ENCODE peak calls at places on chromosome 15, in six cellular contexts. One of them, this sample, is unnamed.

GRCh38 chr15:98720577-98720976 is 72.2 kb downstream of the IGF1R start:
- DNase-seq in GM06990: no peak
- DNase-seq in upper lobe of right lung: no peak
- DNase-seq in DND-41: no peak
- DNase-seq in AG09319: no peak
- DNase-seq in MCF 10A: no peak
- DNase-seq in this sample: no peak

GRCh38 chr15:65339926-65340325 is 35.4 kb downstream of the RNU5B-1 start:
- DNase-seq in upper lobe of right lung: no peak
- DNase-seq in AG09319: no peak
- DNase-seq in GM06990: no peak
- DNase-seq in DND-41: no peak
- DNase-seq in MCF 10A: no peak
- DNase-seq in this sample: no peak

GRCh38 chr15:28051920-28052633 is 47.0 kb downstream of the OCA2 start:
- DNase-seq in AG09319: no peak
- DNase-seq in GM06990: no peak
- DNase-seq in DND-41: no peak
- DNase-seq in upper lobe of right lung: no peak
- DNase-seq in MCF 10A: no peak
- DNase-seq in this sample: no peak

GRCh38 chr15:90706394-90707327 is 10.5 kb upstream of the BLM start:
- DNase-seq in upper lobe of right lung: no peak
- DNase-seq in AG09319: no peak
- DNase-seq in MCF 10A: peak; percentile 30
- DNase-seq in GM06990: no peak
- DNase-seq in DND-41: no peak
- DNase-seq in this sample: no peak

GRCh38 chr15:62165793-62166380 is 802 bp upstream of the C2CD4B start:
- DNase-seq in DND-41: no peak
- DNase-seq in GM06990: no peak
- DNase-seq in AG09319: no peak
- DNase-seq in MCF 10A: no peak
- DNase-seq in upper lobe of right lung: no peak
- DNase-seq in this sample: no peak

GRCh38 chr15:68565701-68566100 is 13.1 kb upstream of the CORO2B start:
- DNase-seq in GM06990: no peak
- DNase-seq in upper lobe of right lung: peak; percentile 26
- DNase-seq in DND-41: no peak
- DNase-seq in MCF 10A: no peak
- DNase-seq in AG09319: no peak
- DNase-seq in this sample: no peak

GRCh38 chr15:44265757-44266156 is 22.8 kb upstream of the GOLM2 start:
- DNase-seq in upper lobe of right lung: no peak
- DNase-seq in MCF 10A: peak; percentile 23
- DNase-seq in GM06990: no peak
- DNase-seq in AG09319: no peak
- DNase-seq in DND-41: no peak
- DNase-seq in this sample: no peak

GRCh38 chr15:31275331-31276262 is 51.0 kb upstream of the KLF13 start:
- DNase-seq in DND-41: no peak
- DNase-seq in AG09319: no peak
- DNase-seq in MCF 10A: no peak
- DNase-seq in upper lobe of right lung: no peak
- DNase-seq in GM06990: no peak
- DNase-seq in this sample: no peak

GRCh38 chr15:100663550-100664335 is 61.4 kb downstream of the ASB7 start:
- DNase-seq in upper lobe of right lung: no peak
- DNase-seq in DND-41: no peak
- DNase-seq in MCF 10A: no peak
- DNase-seq in AG09319: no peak
- DNase-seq in GM06990: no peak
- DNase-seq in this sample: no peak

GRCh38 chr15:50452927-50453326 is 28.7 kb downstream of the USP8 start:
- DNase-seq in upper lobe of right lung: no peak
- DNase-seq in AG09319: peak; percentile 35
- DNase-seq in MCF 10A: peak; percentile 0
- DNase-seq in DND-41: no peak
- DNase-seq in GM06990: no peak
- DNase-seq in this sample: no peak

GRCh38 chr15:57973534-57973933 is 92.0 kb downstream of the ALDH1A2 start:
- DNase-seq in upper lobe of right lung: no peak
- DNase-seq in MCF 10A: no peak
- DNase-seq in GM06990: no peak
- DNase-seq in AG09319: no peak
- DNase-seq in DND-41: no peak
- DNase-seq in this sample: no peak

GRCh38 chr15:57972801-57973311 is 92.7 kb downstream of the ALDH1A2 start:
- DNase-seq in GM06990: no peak
- DNase-seq in DND-41: no peak
- DNase-seq in MCF 10A: no peak
- DNase-seq in AG09319: no peak
- DNase-seq in upper lobe of right lung: no peak
- DNase-seq in this sample: no peak

DNA sequence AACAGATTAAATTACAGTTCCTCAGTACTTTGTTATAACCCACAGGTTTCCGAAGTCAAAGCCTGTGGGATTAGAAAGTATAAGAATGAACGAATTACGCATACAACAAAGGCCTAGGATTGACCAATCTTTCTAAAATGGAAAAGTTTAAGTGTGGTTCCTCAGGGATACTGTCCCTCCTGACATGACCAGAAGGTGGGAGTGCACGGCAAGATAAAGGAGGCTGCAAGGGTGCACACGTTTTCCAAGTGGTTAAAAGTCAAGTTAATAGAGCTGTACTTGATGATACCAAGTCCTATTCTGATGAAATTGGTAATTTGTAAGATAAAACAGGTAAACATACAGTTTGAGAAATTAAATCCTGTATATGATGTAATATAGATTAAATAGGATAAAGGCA is 96.2 kb downstream of the ALDH1A2 start:
- DNase-seq in upper lobe of right lung: no peak
- DNase-seq in DND-41: no peak
- DNase-seq in MCF 10A: peak; percentile 49
- DNase-seq in GM06990: no peak
- DNase-seq in AG09319: no peak
- DNase-seq in this sample: no peak
- TF ChIP-seq CTCF in upper lobe of right lung: no peak
- TF ChIP-seq CTCF in DND-41: no peak
- TF ChIP-seq CTCF in MCF 10A: peak; percentile 19
- TF ChIP-seq CTCF in GM06990: peak; percentile 14
- TF ChIP-seq CTCF in AG09319: peak; percentile 5
- TF ChIP-seq CTCF in this sample: no peak

GRCh38 chr15:74621936-74622335 is 6.3 kb downstream of the CLK3 start:
- DNase-seq in DND-41: no peak
- DNase-seq in AG09319: no peak
- DNase-seq in GM06990: no peak
- DNase-seq in upper lobe of right lung: peak; percentile 61
- DNase-seq in MCF 10A: no peak
- DNase-seq in this sample: no peak

GRCh38 chr15:74621546-74621920 is 5.9 kb downstream of the CLK3 start:
- DNase-seq in MCF 10A: no peak
- DNase-seq in GM06990: no peak
- DNase-seq in upper lobe of right lung: peak; percentile 53
- DNase-seq in DND-41: no peak
- DNase-seq in AG09319: no peak
- DNase-seq in this sample: no peak

GRCh38 chr15:74619916-74620635 is 4.4 kb downstream of the CLK3 start:
- DNase-seq in GM06990: no peak
- DNase-seq in MCF 10A: no peak
- DNase-seq in DND-41: no peak
- DNase-seq in upper lobe of right lung: no peak
- DNase-seq in AG09319: no peak
- DNase-seq in this sample: no peak

GRCh38 chr15:74622758-74623157 is 7.1 kb downstream of the CLK3 start:
- DNase-seq in MCF 10A: no peak
- DNase-seq in upper lobe of right lung: no peak
- DNase-seq in DND-41: no peak
- DNase-seq in GM06990: no peak
- DNase-seq in AG09319: no peak
- DNase-seq in this sample: no peak

GRCh38 chr15:74620636-74621545 is 5.3 kb downstream of the CLK3 start:
- DNase-seq in AG09319: no peak
- DNase-seq in MCF 10A: peak; percentile 88
- DNase-seq in DND-41: peak; percentile 74
- DNase-seq in upper lobe of right lung: peak; percentile 76
- DNase-seq in GM06990: peak; percentile 49
- DNase-seq in this sample: peak; percentile 81
- TF ChIP-seq CTCF in AG09319: peak; percentile 95
- TF ChIP-seq CTCF in MCF 10A: peak; percentile 97
- TF ChIP-seq CTCF in DND-41: peak; percentile 87
- TF ChIP-seq CTCF in upper lobe of right lung: peak; percentile 71
- TF ChIP-seq CTCF in GM06990: peak; percentile 100
- TF ChIP-seq CTCF in this sample: peak; percentile 98

DNA sequence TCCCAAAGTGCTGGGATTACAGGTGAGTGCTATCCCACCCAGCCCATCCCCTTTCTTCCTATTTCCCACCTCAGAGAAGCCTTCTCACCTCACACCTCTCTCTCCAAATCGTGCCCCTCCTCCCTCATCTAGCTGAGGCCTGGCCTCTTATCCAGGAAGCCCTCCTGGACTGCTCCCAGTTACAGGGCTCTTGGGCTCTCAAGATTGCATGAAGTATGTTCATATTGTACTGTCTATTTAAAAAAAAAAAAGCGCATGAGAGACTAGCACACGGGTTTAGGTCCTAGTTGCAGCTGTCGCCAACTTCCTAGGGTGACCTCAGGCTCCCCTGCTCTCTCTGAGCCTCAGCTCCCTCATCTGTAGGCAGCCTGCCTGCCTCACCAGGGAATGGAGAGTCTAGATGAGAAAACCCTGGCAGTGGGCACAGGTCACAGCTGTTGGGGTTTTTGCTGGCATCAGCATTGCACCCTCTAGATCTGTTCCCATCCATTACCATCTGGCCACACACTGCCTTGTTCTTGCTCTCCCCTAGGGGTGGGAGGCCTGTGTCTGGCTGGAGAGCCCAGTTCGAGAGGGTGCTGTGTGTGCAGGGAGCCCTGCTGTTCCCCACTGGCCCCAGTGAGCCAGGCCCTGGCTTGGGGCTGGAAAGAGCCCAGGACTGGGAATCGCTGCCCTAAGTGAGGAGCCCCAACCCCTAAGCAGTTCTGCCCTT is 24.2 kb upstream of the C15orf39 start:
- DNase-seq in GM06990: no peak
- DNase-seq in MCF 10A: no peak
- DNase-seq in upper lobe of right lung: no peak
- DNase-seq in AG09319: no peak
- DNase-seq in DND-41: no peak
- DNase-seq in this sample: no peak
- TF ChIP-seq CTCF in GM06990: no peak
- TF ChIP-seq CTCF in MCF 10A: no peak
- TF ChIP-seq CTCF in upper lobe of right lung: no peak
- TF ChIP-seq CTCF in AG09319: no peak
- TF ChIP-seq CTCF in DND-41: no peak
- TF ChIP-seq CTCF in this sample: no peak

GRCh38 chr15:37682304-37682703 is 252.1 kb upstream of the TMCO5A start:
- DNase-seq in AG09319: no peak
- DNase-seq in upper lobe of right lung: no peak
- DNase-seq in GM06990: no peak
- DNase-seq in DND-41: no peak
- DNase-seq in MCF 10A: peak; percentile 36
- DNase-seq in this sample: no peak
- TF ChIP-seq CTCF in AG09319: peak; percentile 8
- TF ChIP-seq CTCF in upper lobe of right lung: no peak
- TF ChIP-seq CTCF in GM06990: no peak
- TF ChIP-seq CTCF in DND-41: peak; percentile 6
- TF ChIP-seq CTCF in MCF 10A: no peak
- TF ChIP-seq CTCF in this sample: no peak

DNA sequence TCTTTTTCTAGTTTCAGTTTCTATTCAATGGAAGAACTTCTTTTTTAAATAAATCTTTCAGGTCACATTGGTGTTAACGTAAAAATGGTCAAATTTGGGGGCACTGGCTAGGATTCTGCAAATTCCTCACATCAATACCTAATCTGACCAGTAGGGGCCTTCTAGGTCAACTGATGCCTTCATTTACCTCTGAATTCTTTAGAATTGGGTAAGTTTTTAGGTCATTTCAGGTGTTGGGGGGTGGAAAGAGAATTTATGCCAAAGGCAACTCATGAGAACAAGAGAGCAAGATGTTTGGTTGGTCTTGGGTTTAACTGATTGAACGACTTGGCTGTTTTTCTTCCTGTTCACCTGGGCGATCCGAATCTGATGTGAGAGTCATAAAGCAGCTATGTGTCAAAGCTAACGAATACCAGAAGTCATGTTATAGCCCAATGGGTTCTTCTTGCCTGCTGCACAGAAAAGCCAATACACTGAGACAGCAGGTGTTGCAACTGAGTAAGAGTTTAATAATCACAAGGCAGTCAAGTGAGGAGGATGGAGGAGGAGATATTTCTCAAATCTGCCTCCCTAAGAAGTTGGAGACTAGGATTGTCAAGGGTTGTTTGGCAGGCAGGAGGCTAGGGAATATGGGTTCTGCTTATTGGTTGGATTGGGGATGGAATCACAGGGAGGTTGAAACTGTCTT is 15.3 kb downstream of the LRRC49 start:
- DNase-seq in GM06990: no peak
- DNase-seq in MCF 10A: no peak
- DNase-seq in DND-41: no peak
- DNase-seq in upper lobe of right lung: no peak
- DNase-seq in AG09319: no peak
- DNase-seq in this sample: no peak
- TF ChIP-seq CTCF in GM06990: no peak
- TF ChIP-seq CTCF in MCF 10A: peak; percentile 20
- TF ChIP-seq CTCF in DND-41: peak; percentile 28
- TF ChIP-seq CTCF in upper lobe of right lung: no peak
- TF ChIP-seq CTCF in AG09319: no peak
- TF ChIP-seq CTCF in this sample: no peak

GRCh38 chr15:39581501-39582285 is 814 bp downstream of the THBS1 start:
- DNase-seq in GM06990: no peak
- DNase-seq in DND-41: no peak
- DNase-seq in AG09319: peak; percentile 37
- DNase-seq in upper lobe of right lung: peak; percentile 80
- DNase-seq in MCF 10A: peak; percentile 76
- DNase-seq in this sample: no peak
- TF ChIP-seq CTCF in GM06990: no peak
- TF ChIP-seq CTCF in DND-41: no peak
- TF ChIP-seq CTCF in AG09319: peak; percentile 47
- TF ChIP-seq CTCF in upper lobe of right lung: peak; percentile 46
- TF ChIP-seq CTCF in MCF 10A: peak; percentile 47
- TF ChIP-seq CTCF in this sample: no peak

DNA sequence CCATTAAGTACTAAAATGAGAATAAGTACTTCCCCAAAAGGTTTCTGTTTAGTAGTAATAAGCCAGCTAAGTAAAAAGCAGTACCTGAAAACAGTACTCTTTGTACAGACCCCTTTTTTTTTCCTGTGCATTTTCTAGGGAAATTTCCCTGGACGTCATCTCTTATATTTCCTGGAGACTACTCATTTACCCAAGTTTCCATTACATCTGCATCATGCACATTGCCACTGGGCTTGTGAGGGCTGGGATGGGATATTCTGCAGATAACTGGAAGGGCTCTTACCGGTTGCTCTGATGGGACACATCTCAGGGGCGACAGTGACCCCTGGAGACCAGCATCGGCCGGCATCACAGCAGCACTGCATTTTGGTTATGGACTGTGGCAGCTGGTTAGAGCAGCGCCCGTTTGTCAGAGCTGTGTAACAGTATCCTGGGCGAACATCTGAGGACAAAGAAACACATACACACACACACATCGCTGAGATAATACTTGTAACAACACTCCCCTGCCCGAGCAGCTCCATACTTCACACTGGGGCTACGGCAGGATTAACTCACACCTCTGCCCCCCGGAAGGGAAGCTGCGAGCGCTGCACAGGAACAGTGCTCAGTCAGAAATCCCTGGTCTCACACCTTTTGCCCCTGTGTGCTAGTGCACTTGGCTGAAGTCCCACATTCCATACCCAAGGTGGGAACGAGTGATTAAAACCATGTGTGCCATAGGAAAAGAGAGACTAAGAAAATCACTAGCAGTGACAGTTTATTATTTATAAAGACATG is 124.9 kb downstream of the FBN1 start:
- DNase-seq in upper lobe of right lung: no peak
- DNase-seq in DND-41: no peak
- DNase-seq in MCF 10A: peak; percentile 1
- DNase-seq in GM06990: no peak
- DNase-seq in AG09319: no peak
- DNase-seq in this sample: no peak
- TF ChIP-seq CTCF in upper lobe of right lung: no peak
- TF ChIP-seq CTCF in DND-41: no peak
- TF ChIP-seq CTCF in MCF 10A: no peak
- TF ChIP-seq CTCF in GM06990: no peak
- TF ChIP-seq CTCF in AG09319: no peak
- TF ChIP-seq CTCF in this sample: no peak